ENCODE peak calls at places on chromosomes 11 and 22, in nine cellular contexts. S is tibial nerve, K is AG10803, L is pancreas, J is A549, M is mucosa of descending colon, Y is DND-41, I is A673, N is stomach. X is an unnamed sample.

GRCh38 chr22:27212617-27213177 is 555.3 kb downstream of the MIAT start:
- DNase-seq in M (peak; percentile 40), N (no peak), I (peak; percentile 96), K (peak; percentile 100), S (peak; percentile 44), Y (peak; percentile 8), L (peak; percentile 58), J (peak; percentile 88), X (peak; percentile 95)

GRCh38 chr11:63939351-63939920 is 634 bp downstream of the NAA40 start:
- DNase-seq in K (no peak), I (peak; percentile 38), M (no peak), S (no peak), L (peak; percentile 32), Y (no peak), J (no peak), N (no peak), X (no peak)

GRCh38 chr11:20158597-20159257 is 1.5 kb downstream of the DBX1 start:
- DNase-seq in J (peak; percentile 28), S (no peak), Y (no peak), K (peak; percentile 53), M (peak; percentile 45), N (peak; percentile 41), I (peak; percentile 33), L (peak; percentile 65), X (peak; percentile 69)

GRCh38 chr11:125990244-125990643 is 44.4 kb downstream of the VSIG10L2 start:
- DNase-seq in K (peak; percentile 43), S (no peak), M (no peak), N (no peak), I (peak; percentile 88), J (no peak), Y (no peak), L (no peak), X (peak; percentile 75)

GRCh38 chr11:10288881-10289764 is 4.9 kb downstream of the SBF2 start:
- DNase-seq in L (no peak), S (no peak), N (no peak), K (no peak), J (no peak), Y (no peak), I (no peak), M (peak; percentile 34), X (no peak)

GRCh38 chr11:59069082-59069481 is 17.0 kb upstream of the GLYATL1B start:
- DNase-seq in N (no peak), M (no peak), J (no peak), L (no peak), Y (no peak), I (no peak), K (no peak), S (no peak), X (no peak)

GRCh38 chr11:67437082-67437821 is at the start of gene PTPRCAP:
- DNase-seq in M (peak; percentile 74), K (no peak), S (no peak), Y (peak; percentile 94), N (peak; percentile 41), I (no peak), J (no peak), L (peak; percentile 40), X (no peak)

GRCh38 chr22:48371391-48371790 is 1456.3 kb downstream of the BRD1 start:
- DNase-seq in M (no peak), N (no peak), I (no peak), Y (no peak), L (no peak), S (no peak), J (no peak), K (no peak), X (no peak)

GRCh38 chr11:128039140-128040021 is 548.0 kb downstream of the ETS1 start:
- DNase-seq in L (no peak), J (no peak), N (peak; percentile 43), Y (peak; percentile 94), S (no peak), K (peak; percentile 99), M (peak; percentile 53), I (peak; percentile 73), X (peak; percentile 90)

GRCh38 chr22:27088026-27088425 is 430.6 kb downstream of the MIAT start:
- DNase-seq in S (no peak), M (no peak), N (no peak), K (peak; percentile 93), I (no peak), Y (no peak), J (no peak), L (no peak), X (peak; percentile 45)

GRCh38 chr11:16605440-16605970 is 132.9 kb upstream of the C11orf58 start:
- DNase-seq in J (no peak), I (peak; percentile 69), M (peak; percentile 54), S (peak; percentile 16), Y (no peak), N (peak; percentile 25), L (peak; percentile 41), K (no peak), X (peak; percentile 40)

GRCh38 chr11:20022363-20023081 is 137.8 kb downstream of the DBX1 start:
- DNase-seq in M (no peak), N (no peak), I (no peak), S (no peak), L (no peak), Y (no peak), J (peak; percentile 50), K (no peak), X (peak; percentile 76)

GRCh38 chr22:33865996-33866395 is 54.3 kb downstream of the LARGE1 start:
- DNase-seq in L (no peak), K (no peak), M (no peak), S (no peak), N (no peak), J (no peak), Y (no peak), I (no peak), X (no peak)

GRCh38 chr11:126138636-126139540 is 72.6 kb downstream of the RPUSD4 start:
- DNase-seq in L (no peak), Y (no peak), N (no peak), M (no peak), S (no peak), K (no peak), J (no peak), I (no peak), X (no peak)

GRCh38 chr11:92457250-92457649 is 232.6 kb downstream of the FAT3 start:
- DNase-seq in L (no peak), K (peak; percentile 2), M (no peak), S (no peak), I (no peak), N (no peak), J (no peak), Y (no peak), X (peak; percentile 70)

GRCh38 chr11:65802841-65803240 is 16.0 kb downstream of the OVOL1 start:
- DNase-seq in M (no peak), I (no peak), K (no peak), N (no peak), L (no peak), S (no peak), Y (no peak), J (no peak), X (no peak)

GRCh38 chr11:23263466-23263865 is 403.2 kb upstream of the CCDC179 start:
- DNase-seq in I (peak; percentile 0), N (no peak), K (no peak), L (no peak), M (no peak), J (no peak), Y (no peak), S (no peak), X (no peak)

GRCh38 chr22:40694409-40694808 is 15.1 kb downstream of the MCHR1 start:
- DNase-seq in Y (no peak), I (peak; percentile 35), L (no peak), M (no peak), S (no peak), N (no peak), K (peak; percentile 31), J (no peak), X (no peak)

GRCh38 chr22:25650834-25651233 is 86.4 kb downstream of the GRK3 start:
- DNase-seq in L (no peak), N (no peak), M (no peak), J (no peak), Y (no peak), I (no peak), S (no peak), K (no peak), X (no peak)

GRCh38 chr11:13465909-13466371 is 2.9 kb upstream of the BTBD10 start:
- DNase-seq in L (no peak), S (no peak), K (peak; percentile 53), M (no peak), J (peak; percentile 54), N (no peak), Y (peak; percentile 14), I (peak; percentile 79), X (peak; percentile 52)

GRCh38 chr11:31926816-31927528 is 115.8 kb upstream of the PAX6 start:
- DNase-seq in K (no peak), N (no peak), J (no peak), M (no peak), L (no peak), S (no peak), I (no peak), Y (no peak), X (no peak)

GRCh38 chr22:19429950-19430889 is 1.3 kb downstream of the HIRA start:
- DNase-seq in Y (peak; percentile 73), I (peak; percentile 67), N (peak; percentile 40), M (peak; percentile 38), K (peak; percentile 58), S (no peak), L (peak; percentile 36), J (peak; percentile 4), X (peak; percentile 65)

GRCh38 chr11:45030778-45031177 is 80.1 kb upstream of the TP53I11 start:
- DNase-seq in S (no peak), L (no peak), K (no peak), I (no peak), N (peak; percentile 1), M (no peak), J (no peak), Y (no peak), X (no peak)
- H3K4me3 ChIP-seq in S (no peak overlapping the region), L (no peak overlapping the region), K (no peak overlapping the region), I (no peak overlapping the region), N (no peak overlapping the region), M (no peak overlapping the region), J (no peak overlapping the region), Y (no peak overlapping the region), X (no peak overlapping the region)

DNA sequence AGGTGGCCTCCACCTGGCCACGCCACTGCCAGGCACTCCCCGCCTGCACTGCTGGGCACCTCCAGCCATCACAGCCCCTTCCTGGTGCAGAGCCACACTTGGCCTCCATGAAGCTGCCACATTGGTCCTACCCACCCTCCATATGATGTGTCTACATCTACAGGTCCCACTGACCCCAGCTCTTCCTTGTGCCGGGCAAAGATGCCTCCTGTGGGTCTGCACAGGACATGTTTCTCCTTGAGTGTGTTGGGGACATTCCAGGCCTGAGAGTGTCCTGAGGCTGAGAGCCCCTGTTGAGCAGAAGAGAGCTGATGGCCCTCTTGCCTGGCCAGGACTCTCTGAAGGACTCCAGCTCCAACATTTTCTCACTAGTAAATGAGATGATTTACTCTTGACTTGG is 7.5 kb downstream of the THY1 start:
- DNase-seq in N (no peak), K (no peak), Y (no peak), J (no peak), I (no peak), M (no peak), S (no peak), L (no peak), X (no peak)
- TF ChIP-seq CTCF in N (no peak), K (no peak), Y (no peak), J (no peak), I (no peak), M (no peak), S (no peak), L (no peak), X (no peak)

GRCh38 chr11:102761646-102762238 is 18.7 kb downstream of the MMP10 start:
- DNase-seq in J (no peak), L (no peak), M (no peak), S (no peak), K (peak; percentile 89), Y (no peak), I (peak; percentile 74), N (no peak), X (peak; percentile 47)
- H3K4me3 ChIP-seq in J (no peak overlapping the region), L (no peak overlapping the region), M (no peak overlapping the region), S (no peak overlapping the region), K (no peak overlapping the region), Y (no peak overlapping the region), I (no peak overlapping the region), N (no peak overlapping the region), X (no peak overlapping the region)

GRCh38 chr11:12159351-12160099 is 49.1 kb downstream of the MICAL2 start:
- DNase-seq in N (no peak), M (no peak), J (peak; percentile 59), I (peak; percentile 22), K (peak; percentile 85), L (no peak), S (no peak), Y (no peak), X (peak; percentile 94)
- TF ChIP-seq CTCF in N (no peak), M (no peak), J (peak; percentile 36), I (no peak), K (peak; percentile 40), L (no peak), S (no peak), Y (no peak), X (peak; percentile 20)